ENCODE peak calls at places on chromosomes 13 and 19, in seven cellular contexts. T is LHCN-M2; E is activated T-helper 2 cell treated with anti-CD3 and anti-CD28 coated beads, Interferon-gamma antibody, Interleukin-2, Interleukin-4, amounts not matched to agents 10 μg/mL and 5 μg/mL and 100 μg/mL, durations not matched to agents 14 hours and 24 hours and 36 hours; Q is activated CD4-positive, CD25-positive, alpha-beta regulatory T cell treated with anti-CD3 and anti-CD28 coated beads, Interleukin-2, amount 50 U/mL, for 16 hours; H is NCI-H345; N is brain microvascular endothelial cell; U is stimulated activated CD8-positive, alpha-beta memory T cell treated with anti-CD3 and anti-CD28 coated beads, Interleukin-2, amount 100 ng/mL, for 48 hours. F is an unnamed sample.

GRCh38 chr19:6739884-6740588 is 556 bp downstream of the TRIP10 start:
- DNase-seq in T (peak), E (no peak), Q (no peak), H (no peak), N (no peak), U (no peak), F (peak)

GRCh38 chr19:34287676-34288140 is 33.4 kb downstream of the GARRE1 start:
- DNase-seq in T (no peak), E (no peak), Q (no peak), H (no peak), N (no peak), U (no peak), F (no peak)

GRCh38 chr19:28420731-28421550 is 792.0 kb downstream of the UQCRFS1 start:
- DNase-seq in T (peak), E (no peak), Q (no peak), H (no peak), N (no peak), U (no peak), F (peak)

GRCh38 chr19:2051771-2052704 is 994 bp upstream of the MKNK2 start:
- DNase-seq in T (no peak), E (no peak), Q (no peak), H (no peak), N (no peak), U (no peak), F (no peak)

GRCh38 chr19:18967358-18968146 is 26.5 kb upstream of the HOMER3 start:
- DNase-seq in T (peak), E (no peak), Q (no peak), H (no peak), N (no peak), U (no peak), F (peak)

GRCh38 chr13:36362251-36362650 is 16.1 kb upstream of the SPART start:
- DNase-seq in T (peak), E (no peak), Q (no peak), H (no peak), N (peak), U (no peak), F (peak)

GRCh38 chr13:49062297-49062896 is 86.7 kb downstream of the FNDC3A start:
- DNase-seq in T (no peak), E (no peak), Q (no peak), H (no peak), N (no peak), U (no peak), F (no peak)

GRCh38 chr19:28898279-28898678 is 314.7 kb downstream of the UQCRFS1 start:
- DNase-seq in T (peak), E (no peak), Q (no peak), H (no peak), N (no peak), U (no peak), F (no peak)

GRCh38 chr19:5142725-5143097 is 173.8 kb downstream of the KDM4B start:
- DNase-seq in T (no peak), E (no peak), Q (no peak), H (no peak), N (no peak), U (no peak), F (no peak)

GRCh38 chr13:73849292-73849691 is 284.9 kb downstream of the KLF12 start:
- DNase-seq in T (peak), E (no peak), Q (no peak), H (no peak), N (peak), U (no peak), F (peak)

GRCh38 chr13:113187263-113187669 is 21.2 kb downstream of the PCID2 start:
- DNase-seq in T (peak), E (no peak), Q (no peak), H (no peak), N (peak), U (peak), F (peak)

GRCh38 chr13:32040689-32041088 is 9.1 kb downstream of the FRY start:
- DNase-seq in T (no peak), E (no peak), Q (no peak), H (no peak), N (no peak), U (no peak), F (no peak)

GRCh38 chr13:110161112-110161897 is 145.7 kb downstream of the COL4A1 start:
- DNase-seq in T (no peak), E (no peak), Q (no peak), H (no peak), N (no peak), U (no peak), F (no peak)

GRCh38 chr19:3908266-3909054 is 24.4 kb upstream of the NMRK2 start:
- DNase-seq in T (no peak), E (no peak), Q (no peak), H (no peak), N (no peak), U (no peak), F (peak)

GRCh38 chr19:50820549-50821247 is 2.9 kb downstream of the KLK1 start:
- DNase-seq in T (no peak), E (no peak), Q (no peak), H (no peak), N (no peak), U (no peak), F (no peak)

GRCh38 chr19:47405197-47405550 is 14.2 kb downstream of the MEIS3 start:
- DNase-seq in T (no peak), E (no peak), Q (no peak), H (no peak), N (no peak), U (no peak), F (no peak)

GRCh38 chr13:33353210-33353609 is 67.7 kb upstream of the STARD13 start:
- DNase-seq in T (no peak), E (no peak), Q (no peak), H (no peak), N (no peak), U (no peak), F (no peak)

GRCh38 chr13:100301418-100301817 is 212.5 kb downstream of the PCCA start:
- DNase-seq in T (no peak), E (no peak), Q (no peak), H (peak), N (no peak), U (no peak), F (no peak)

GRCh38 chr19:10086032-10086903 is at the start of gene SHFL:
- DNase-seq in T (peak), E (peak), Q (peak), H (peak), N (peak), U (peak), F (peak)

GRCh38 chr19:20453424-20453938 is 112.1 kb downstream of the ZNF737 start:
- DNase-seq in T (no peak), E (no peak), Q (no peak), H (no peak), N (no peak), U (no peak), F (no peak)

GRCh38 chr13:25844559-25845434 is 207.0 kb downstream of the SHISA2 start:
- DNase-seq in T (peak), E (no peak), Q (no peak), H (no peak), N (no peak), U (no peak), F (no peak)

GRCh38 chr13:70098669-70099068 is 9.0 kb upstream of the ATXN8OS start:
- DNase-seq in T (no peak), E (no peak), Q (no peak), H (no peak), N (no peak), U (no peak), F (no peak)

GRCh38 chr19:13689050-13689449 is 75.3 kb upstream of the MRI1 start:
- DNase-seq in T (peak), E (no peak), Q (no peak), H (peak), N (peak), U (no peak), F (peak)

GRCh38 chr13:31045621-31046081 is 113.2 kb downstream of the TEX26 start:
- DNase-seq in T (peak), E (peak), Q (peak), H (peak), N (peak), U (peak), F (peak)

GRCh38 chr13:93740334-93740733 is 513.7 kb downstream of the GPC6 start:
- DNase-seq in T (no peak), E (no peak), Q (no peak), H (no peak), N (no peak), U (no peak), F (no peak)

GRCh38 chr19:23420824-23421223 is 25.6 kb upstream of the ZNF91 start:
- DNase-seq in T (no peak), E (no peak), Q (no peak), H (no peak), N (no peak), U (no peak), F (no peak)

GRCh38 chr13:40164137-40164536 is 502.3 kb downstream of the FOXO1 start:
- DNase-seq in T (peak), E (no peak), Q (no peak), H (no peak), N (no peak), U (no peak), F (no peak)

GRCh38 chr19:9040131-9040530 is 29.9 kb upstream of the MUC16 start:
- DNase-seq in T (no peak), E (no peak), Q (no peak), H (no peak), N (no peak), U (no peak), F (no peak)

GRCh38 chr13:95505265-95505664 is 47.3 kb upstream of the CLDN10 start:
- DNase-seq in T (no peak), E (no peak), Q (no peak), H (no peak), N (no peak), U (no peak), F (no peak)

GRCh38 chr13:45481688-45482087 is 16.9 kb downstream of the COG3 start:
- DNase-seq in T (no peak), E (no peak), Q (no peak), H (no peak), N (no peak), U (no peak), F (no peak)

GRCh38 chr13:59472134-59472533 is 691.6 kb downstream of the DIAPH3 start:
- DNase-seq in T (no peak), E (no peak), Q (no peak), H (no peak), N (no peak), U (no peak), F (no peak)